ENCODE peak calls at places on chromosomes 3 and 15, in four cellular contexts. One of them, this sample, is unnamed.

GRCh38 chr15:91348812-91349500 is 248.9 kb downstream of the SV2B start:
- DNase-seq in A549: no peak
- DNase-seq in AG04450: no peak
- DNase-seq in stomach: no peak
- DNase-seq in this sample: peak

GRCh38 chr15:33242165-33242564 is 47.7 kb upstream of the FMN1 start:
- DNase-seq in A549: peak
- DNase-seq in stomach: no peak
- DNase-seq in AG04450: no peak
- DNase-seq in this sample: peak

GRCh38 chr3:20320489-20320888 is 134.5 kb upstream of the SGO1 start:
- DNase-seq in A549: no peak
- DNase-seq in AG04450: no peak
- DNase-seq in stomach: peak
- DNase-seq in this sample: no peak

GRCh38 chr3:152287898-152288576 is 19.3 kb downstream of the MBNL1 start:
- DNase-seq in A549: no peak
- DNase-seq in stomach: no peak
- DNase-seq in AG04450: no peak
- DNase-seq in this sample: no peak

GRCh38 chr15:99955532-99955931 is 222.3 kb upstream of the LYSMD4 start:
- DNase-seq in stomach: no peak
- DNase-seq in A549: no peak
- DNase-seq in AG04450: no peak
- DNase-seq in this sample: no peak

GRCh38 chr3:58204713-58205112 is 6.1 kb downstream of the DNASE1L3 start:
- DNase-seq in AG04450: no peak
- DNase-seq in stomach: no peak
- DNase-seq in A549: no peak
- DNase-seq in this sample: no peak

GRCh38 chr3:192063570-192063969 is 602.6 kb downstream of the PYDC2 start:
- DNase-seq in A549: no peak
- DNase-seq in stomach: no peak
- DNase-seq in AG04450: no peak
- DNase-seq in this sample: no peak

GRCh38 chr3:195714380-195715011 is 6.3 kb upstream of the MUC20 start:
- DNase-seq in stomach: no peak
- DNase-seq in A549: no peak
- DNase-seq in AG04450: no peak
- DNase-seq in this sample: no peak

GRCh38 chr3:177478170-177478859 is 281.0 kb upstream of the TBL1XR1 start:
- DNase-seq in AG04450: peak
- DNase-seq in A549: peak
- DNase-seq in stomach: peak
- DNase-seq in this sample: peak

GRCh38 chr15:72445426-72445825 is 28.7 kb upstream of the ARIH1 start:
- DNase-seq in stomach: no peak
- DNase-seq in A549: no peak
- DNase-seq in AG04450: no peak
- DNase-seq in this sample: no peak

GRCh38 chr15:60713096-60714084 is 234.4 kb upstream of the ICE2 start:
- DNase-seq in A549: no peak
- DNase-seq in stomach: no peak
- DNase-seq in AG04450: peak
- DNase-seq in this sample: no peak

GRCh38 chr3:119469378-119470189 is 821 bp downstream of the POGLUT1 start:
- DNase-seq in A549: peak
- DNase-seq in AG04450: no peak
- DNase-seq in stomach: no peak
- DNase-seq in this sample: no peak

GRCh38 chr15:85141601-85142185 is 160.0 kb downstream of the PDE8A start:
- DNase-seq in stomach: no peak
- DNase-seq in AG04450: no peak
- DNase-seq in A549: no peak
- DNase-seq in this sample: no peak

GRCh38 chr15:30922469-30923311 is 19.0 kb downstream of the FAN1 start:
- DNase-seq in stomach: peak
- DNase-seq in AG04450: no peak
- DNase-seq in A549: no peak
- DNase-seq in this sample: no peak

GRCh38 chr15:64503197-64503596 is 42.8 kb downstream of the ZNF609 start:
- DNase-seq in stomach: no peak
- DNase-seq in AG04450: peak
- DNase-seq in A549: no peak
- DNase-seq in this sample: no peak

GRCh38 chr15:69064649-69065048 is 50.2 kb downstream of the NOX5 start:
- DNase-seq in A549: no peak
- DNase-seq in AG04450: no peak
- DNase-seq in stomach: no peak
- DNase-seq in this sample: no peak

GRCh38 chr3:127780536-127781400 is 41.5 kb downstream of the MGLL start:
- DNase-seq in AG04450: no peak
- DNase-seq in stomach: no peak
- DNase-seq in A549: no peak
- DNase-seq in this sample: no peak

GRCh38 chr15:94164202-94164807 is 67.1 kb upstream of the MCTP2 start:
- DNase-seq in AG04450: peak
- DNase-seq in A549: no peak
- DNase-seq in stomach: peak
- DNase-seq in this sample: no peak

GRCh38 chr15:70522323-70522966 is 240.9 kb downstream of the UACA start:
- DNase-seq in stomach: peak
- DNase-seq in AG04450: no peak
- DNase-seq in A549: no peak
- DNase-seq in this sample: no peak

GRCh38 chr3:40780341-40780800 is 255.6 kb downstream of the ZNF621 start:
- DNase-seq in AG04450: no peak
- DNase-seq in stomach: peak
- DNase-seq in A549: no peak
- DNase-seq in this sample: no peak

GRCh38 chr15:80473574-80474223 is 69.5 kb downstream of the ARNT2 start:
- DNase-seq in stomach: no peak
- DNase-seq in A549: no peak
- DNase-seq in AG04450: no peak
- DNase-seq in this sample: no peak

GRCh38 chr3:42078686-42079085 is 12.5 kb upstream of the TRAK1 start:
- DNase-seq in A549: no peak
- DNase-seq in AG04450: no peak
- DNase-seq in stomach: no peak
- DNase-seq in this sample: no peak

GRCh38 chr3:50441818-50442217 is 61.6 kb downstream of the CACNA2D2 start:
- DNase-seq in stomach: peak
- DNase-seq in A549: no peak
- DNase-seq in AG04450: no peak
- DNase-seq in this sample: no peak

DNA sequence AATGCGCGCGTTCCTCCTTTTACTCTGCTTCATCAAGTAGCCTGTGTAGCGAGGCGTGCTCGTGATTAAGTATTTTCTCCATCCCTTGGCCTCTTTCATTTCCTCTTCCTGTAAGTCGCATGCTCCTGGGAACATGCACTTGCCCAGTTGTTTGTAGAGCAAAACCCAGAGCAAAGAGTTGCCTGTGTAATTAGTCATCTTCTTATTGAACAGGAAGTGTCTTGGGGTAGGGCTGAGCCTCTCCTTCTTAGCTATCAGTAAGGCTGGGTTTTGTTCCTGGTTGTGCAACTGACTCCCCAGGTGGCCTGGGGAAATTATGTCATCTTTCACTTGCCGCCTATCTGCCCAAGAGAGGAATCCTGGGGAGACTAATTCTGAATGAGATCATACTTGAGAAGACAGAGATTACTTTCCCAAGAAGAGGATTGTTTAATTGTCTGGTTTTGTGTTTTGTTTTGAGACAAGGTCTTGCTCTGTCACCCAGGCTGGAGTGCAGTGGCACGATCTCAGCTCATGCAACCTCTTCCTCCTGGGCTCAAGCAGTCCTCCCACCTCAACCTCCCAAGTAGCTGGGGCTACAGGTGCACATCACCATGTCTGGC is 14.9 kb downstream of the LIPH start:
- DNase-seq in AG04450: no peak
- DNase-seq in stomach: peak
- DNase-seq in A549: peak
- DNase-seq in this sample: peak
- H3K27ac ChIP-seq in AG04450: no peak
- H3K27ac ChIP-seq in stomach: peak
- H3K27ac ChIP-seq in A549: peak
- H3K27ac ChIP-seq in this sample: peak

DNA sequence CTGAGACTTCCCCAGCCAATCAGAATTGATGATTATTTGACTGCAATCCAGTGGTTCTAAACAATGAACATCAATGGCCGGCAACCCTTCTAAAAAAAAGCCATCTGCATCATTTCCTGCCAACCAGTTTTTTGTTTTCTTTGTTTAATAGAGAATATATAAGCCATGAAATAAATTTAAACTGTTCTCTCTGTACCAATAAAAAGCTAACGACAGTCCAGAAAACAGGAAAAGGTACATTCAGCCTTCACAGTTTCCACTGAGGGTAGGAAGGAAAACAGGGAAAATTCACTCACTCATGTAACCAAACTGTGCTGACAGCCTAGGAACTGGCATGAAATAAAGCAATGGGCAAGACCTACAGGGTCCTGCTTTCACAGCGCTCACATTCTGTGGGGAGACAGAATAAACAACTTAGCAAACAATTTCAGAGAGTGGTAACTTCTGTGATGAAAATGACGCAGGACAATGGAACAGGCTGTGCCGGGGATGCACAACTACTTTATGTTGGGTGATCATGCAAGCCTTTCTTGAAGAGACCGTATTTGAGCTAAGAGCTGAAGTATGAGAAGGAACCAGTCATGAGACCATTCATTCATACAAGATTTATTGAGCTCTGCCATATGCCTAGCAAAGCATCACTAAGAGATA is 630.1 kb downstream of the MAGI1 start:
- DNase-seq in A549: no peak
- DNase-seq in stomach: no peak
- DNase-seq in AG04450: no peak
- DNase-seq in this sample: no peak
- H3K27ac ChIP-seq in A549: no peak
- H3K27ac ChIP-seq in stomach: no peak
- H3K27ac ChIP-seq in AG04450: no peak
- H3K27ac ChIP-seq in this sample: no peak

GRCh38 chr15:52486003-52486996 is 42.4 kb downstream of the MYO5A start:
- DNase-seq in stomach: no peak
- DNase-seq in A549: no peak
- DNase-seq in AG04450: no peak
- DNase-seq in this sample: no peak
- H3K27ac ChIP-seq in stomach: no peak
- H3K27ac ChIP-seq in A549: no peak
- H3K27ac ChIP-seq in AG04450: no peak
- H3K27ac ChIP-seq in this sample: no peak

DNA sequence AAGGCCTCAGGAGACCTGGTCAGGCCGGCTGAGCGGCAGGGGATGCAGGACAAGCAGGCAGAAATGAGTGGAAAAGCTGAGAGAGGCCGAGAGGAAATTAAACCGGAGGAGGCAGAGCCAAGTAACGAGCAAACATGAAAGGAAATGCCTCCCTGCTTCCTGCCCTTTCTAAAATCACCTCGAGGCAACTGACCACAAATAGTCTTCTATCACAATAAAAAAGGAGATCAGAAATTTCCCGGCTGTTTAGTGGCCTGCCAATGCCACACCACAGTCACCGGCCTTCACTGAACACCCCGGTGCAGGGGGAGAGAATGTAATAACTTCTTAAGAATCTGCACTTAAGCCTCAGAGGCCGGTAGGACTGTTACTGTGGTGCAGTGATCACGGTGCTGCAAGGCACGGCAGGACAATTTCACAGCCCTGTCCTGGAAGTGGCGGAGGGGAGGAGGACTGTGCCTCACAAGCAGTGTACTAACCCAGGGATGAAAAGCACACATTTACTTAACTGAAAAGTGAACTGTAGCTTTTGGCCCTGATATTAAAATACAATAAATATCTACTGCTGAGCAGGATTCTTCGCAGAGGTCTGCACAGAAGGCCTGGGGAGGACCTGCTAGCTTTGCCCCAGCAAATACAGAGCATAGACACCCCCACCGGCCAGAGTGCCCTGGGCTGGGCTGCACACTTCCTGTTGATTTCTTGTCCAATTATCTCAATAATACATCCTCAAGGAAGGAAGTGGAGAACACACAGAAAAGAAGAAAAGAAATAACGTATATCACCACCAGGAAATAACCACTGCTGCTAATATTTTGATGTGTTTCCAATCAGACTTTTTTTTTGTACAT is 183.5 kb upstream of the NSMCE3 start:
- DNase-seq in AG04450: no peak
- DNase-seq in stomach: no peak
- DNase-seq in A549: no peak
- DNase-seq in this sample: no peak
- H3K27ac ChIP-seq in AG04450: no peak
- H3K27ac ChIP-seq in stomach: no peak
- H3K27ac ChIP-seq in A549: no peak
- H3K27ac ChIP-seq in this sample: no peak

GRCh38 chr15:76155742-76156141 is 96.0 kb downstream of the TMEM266 start:
- DNase-seq in AG04450: no peak
- DNase-seq in stomach: no peak
- DNase-seq in A549: no peak
- DNase-seq in this sample: no peak
- H3K27ac ChIP-seq in AG04450: no peak
- H3K27ac ChIP-seq in stomach: no peak
- H3K27ac ChIP-seq in A549: no peak
- H3K27ac ChIP-seq in this sample: no peak

DNA sequence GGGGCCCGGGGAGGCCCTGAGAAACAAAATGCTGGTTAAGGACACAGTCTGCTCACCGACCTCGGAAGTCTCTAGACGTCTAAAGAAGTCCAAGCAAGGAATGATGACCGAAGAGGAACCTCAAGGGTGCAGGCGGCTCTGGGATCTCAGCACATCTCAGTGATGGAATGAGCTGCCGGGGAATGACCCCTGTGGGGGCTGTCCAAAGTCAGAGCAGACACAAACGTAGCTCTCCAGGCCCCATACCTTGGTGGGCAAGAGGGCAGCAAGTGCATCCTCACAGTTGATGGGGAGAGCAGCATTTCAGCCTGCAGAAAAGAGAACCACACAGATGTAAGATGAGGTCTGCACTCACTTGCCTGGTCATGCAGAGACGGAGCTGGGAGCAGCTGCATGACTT is 129.1 kb downstream of the IGF1R start:
- DNase-seq in stomach: no peak
- DNase-seq in AG04450: no peak
- DNase-seq in A549: no peak
- DNase-seq in this sample: no peak
- H3K27ac ChIP-seq in stomach: peak
- H3K27ac ChIP-seq in AG04450: no peak
- H3K27ac ChIP-seq in A549: no peak
- H3K27ac ChIP-seq in this sample: peak

DNA sequence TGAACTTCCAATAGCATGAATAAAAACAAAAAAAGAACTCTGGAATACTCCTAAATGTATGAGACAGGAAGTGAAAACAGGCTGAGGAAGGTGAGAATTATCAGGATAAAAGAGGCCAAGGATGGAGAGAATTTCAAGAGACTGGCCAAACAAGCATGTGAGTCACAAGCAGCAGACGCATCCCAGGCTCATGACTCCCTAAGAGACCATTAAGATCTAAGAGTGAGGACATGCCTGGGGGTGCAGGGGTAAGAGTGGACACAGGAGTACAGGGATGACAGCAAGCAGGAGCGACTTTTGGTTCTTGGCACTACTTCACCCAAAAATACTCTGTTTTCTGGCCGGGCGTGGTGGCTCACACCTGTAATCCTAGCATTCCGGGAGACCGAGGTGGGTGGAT is 7.1 kb downstream of the SCAMP2 start:
- DNase-seq in A549: peak
- DNase-seq in AG04450: peak
- DNase-seq in stomach: no peak
- DNase-seq in this sample: peak
- H3K27ac ChIP-seq in A549: peak
- H3K27ac ChIP-seq in AG04450: peak
- H3K27ac ChIP-seq in stomach: peak
- H3K27ac ChIP-seq in this sample: peak

GRCh38 chr15:28128036-28128435 is 28.9 kb upstream of the OCA2 start:
- DNase-seq in stomach: peak
- DNase-seq in A549: no peak
- DNase-seq in AG04450: no peak
- DNase-seq in this sample: no peak
- H3K27ac ChIP-seq in stomach: no peak
- H3K27ac ChIP-seq in A549: no peak
- H3K27ac ChIP-seq in AG04450: no peak
- H3K27ac ChIP-seq in this sample: no peak

This sample was measured in epithelial cell of prostate.